ENCODE peak calls at places on chromosomes 2 and 18, in ten cellular contexts. K is prostate gland, G is mucosa of descending colon, X is endothelial cell, Z is IMR-90, N is neural crest cell, R is pancreas, E is fibroblast of lung, T is astrocyte, F is NB4. L is an unnamed sample.

GRCh38 chr2:202104286-202104870 is 31.3 kb downstream of the KIAA2012 start:
- DNase-seq in R (peak), E (peak), T (no peak), F (peak), Z (peak), N (peak), G (no peak), X (peak), K (no peak), L (peak)

GRCh38 chr2:232588680-232589585 is 38.4 kb downstream of the EIF4E2 start:
- DNase-seq in X (no peak), T (peak), K (peak), G (peak), F (no peak), R (peak), N (no peak), Z (peak), E (peak), L (peak)

GRCh38 chr2:72211777-72212515 is 64.3 kb upstream of the CYP26B1 start:
- DNase-seq in F (no peak), R (no peak), Z (peak), T (peak), K (no peak), N (no peak), X (no peak), G (no peak), E (peak), L (peak)

GRCh38 chr2:142822190-142822589 is 55.3 kb upstream of the KYNU start:
- DNase-seq in N (no peak), E (no peak), Z (no peak), G (no peak), K (no peak), R (no peak), F (no peak), X (no peak), T (no peak), L (no peak)

GRCh38 chr2:218218409-218219185 is 1.6 kb downstream of the ARPC2 start:
- DNase-seq in Z (no peak), N (no peak), K (peak), G (no peak), R (no peak), E (no peak), T (no peak), X (no peak), F (peak), L (no peak)

GRCh38 chr2:168671932-168672331 is 130.5 kb upstream of the NOSTRIN start:
- DNase-seq in T (peak), N (no peak), X (no peak), F (no peak), E (peak), G (no peak), Z (peak), R (no peak), K (no peak), L (no peak)

GRCh38 chr2:168064011-168064998 is 183.1 kb downstream of the STK39 start:
- DNase-seq in R (no peak), N (no peak), G (no peak), X (no peak), F (no peak), Z (no peak), T (no peak), K (no peak), E (no peak), L (no peak)

GRCh38 chr2:235793163-235793752 is 299.4 kb downstream of the AGAP1 start:
- DNase-seq in K (no peak), T (no peak), F (peak), G (no peak), N (peak), Z (peak), E (no peak), X (peak), R (peak), L (peak)

GRCh38 chr2:181165199-181165868 is 184.9 kb downstream of the UBE2E3 start:
- DNase-seq in K (no peak), X (no peak), G (no peak), R (no peak), E (no peak), N (no peak), Z (no peak), F (no peak), T (no peak), L (no peak)

GRCh38 chr2:171706152-171706803 is 19.0 kb downstream of the DYNC1I2 start:
- DNase-seq in T (no peak), R (no peak), N (no peak), G (no peak), E (peak), K (no peak), X (no peak), F (peak), Z (peak), L (peak)

GRCh38 chr2:98465456-98466201 is 21.0 kb downstream of the INPP4A start:
- DNase-seq in Z (peak), X (no peak), R (peak), T (peak), F (peak), K (no peak), E (peak), G (peak), N (no peak), L (peak)

GRCh38 chr2:222264791-222265320 is 33.9 kb downstream of the PAX3 start:
- DNase-seq in G (no peak), K (no peak), E (no peak), Z (no peak), F (no peak), X (no peak), T (no peak), N (no peak), R (no peak), L (peak)

GRCh38 chr2:60739156-60739555 is 16.9 kb upstream of the PAPOLG start:
- DNase-seq in E (no peak), F (no peak), G (no peak), K (no peak), T (no peak), Z (no peak), R (no peak), X (no peak), N (no peak), L (no peak)

GRCh38 chr18:58552057-58552461 is 76.8 kb downstream of the ALPK2 start:
- DNase-seq in T (peak), E (no peak), G (no peak), Z (peak), X (no peak), R (no peak), K (peak), N (no peak), F (no peak), L (no peak)

GRCh38 chr2:215138466-215138865 is at the start of gene ABCA12:
- DNase-seq in E (no peak), R (no peak), X (no peak), G (no peak), N (no peak), T (no peak), F (no peak), K (no peak), Z (no peak), L (no peak)

GRCh38 chr2:212548459-212548815 is 9.8 kb upstream of the ERBB4 start:
- DNase-seq in F (no peak), K (no peak), Z (peak), E (peak), G (no peak), R (no peak), T (peak), X (peak), N (peak), L (peak)

GRCh38 chr2:101238930-101239759 is 13.5 kb upstream of the CNOT11 start:
- DNase-seq in Z (no peak), X (no peak), K (peak), T (no peak), G (no peak), E (no peak), R (no peak), N (no peak), F (no peak), L (no peak)

GRCh38 chr2:72676341-72677025 is 149.3 kb downstream of the EXOC6B start:
- DNase-seq in E (no peak), T (peak), F (no peak), K (no peak), G (no peak), R (no peak), X (no peak), Z (peak), N (no peak), L (peak)

GRCh38 chr2:218295029-218295428 is 2.7 kb upstream of the TMBIM1 start:
- DNase-seq in R (no peak), K (peak), Z (no peak), G (no peak), X (no peak), N (no peak), F (no peak), E (no peak), T (no peak), L (no peak)

DNA sequence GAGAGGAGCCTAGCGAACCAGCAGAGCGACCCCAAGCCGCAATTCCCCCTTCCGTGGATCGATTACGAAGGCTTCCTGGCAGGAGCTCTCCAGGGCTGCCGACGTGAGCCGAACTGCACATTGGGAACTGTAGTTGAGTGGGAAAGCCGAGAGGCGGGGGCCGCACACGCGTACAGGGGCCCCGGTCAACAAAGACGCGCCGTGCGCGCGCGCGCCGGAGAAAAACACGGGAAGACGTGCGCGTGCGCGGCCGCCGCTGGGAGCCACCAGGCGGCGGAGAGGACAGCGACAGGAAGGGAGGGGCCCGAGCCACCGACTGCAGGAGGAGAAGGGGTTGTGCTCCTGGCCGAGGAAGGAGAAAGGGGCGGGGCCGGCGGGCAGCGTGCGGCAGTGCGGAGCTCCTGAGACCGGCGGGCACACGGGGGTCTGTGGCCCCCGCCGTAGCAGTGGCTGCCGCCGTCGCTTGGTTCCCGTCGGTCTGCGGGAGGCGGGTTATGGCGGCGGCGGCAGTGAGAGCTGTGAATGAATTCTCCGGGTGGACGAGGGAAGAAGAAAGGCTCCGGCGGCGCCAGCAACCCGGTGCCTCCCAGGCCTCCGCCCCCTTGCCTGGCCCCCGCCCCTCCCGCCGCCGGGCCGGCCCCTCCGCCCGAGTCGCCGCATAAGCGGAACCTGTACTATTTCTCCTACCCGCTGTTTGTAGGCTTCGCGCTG is at the start of gene SPAST:
- DNase-seq in K (peak), R (peak), Z (peak), N (peak), T (peak), G (peak), X (peak), E (peak), F (peak), L (peak)
- TF ChIP-seq CTCF in K (peak), R (peak), Z (peak), N (peak), T (no peak), G (peak), X (peak), E (peak), F (no peak), L (peak)

GRCh38 chr2:85221291-85221690 is 88.1 kb downstream of the TCF7L1 start:
- DNase-seq in Z (peak), R (no peak), N (no peak), K (no peak), G (no peak), X (no peak), T (no peak), F (no peak), E (peak), L (peak)
- TF ChIP-seq CTCF in Z (no peak), R (no peak), N (no peak), K (no peak), G (no peak), X (no peak), T (no peak), F (no peak), E (no peak), L (peak)

DNA sequence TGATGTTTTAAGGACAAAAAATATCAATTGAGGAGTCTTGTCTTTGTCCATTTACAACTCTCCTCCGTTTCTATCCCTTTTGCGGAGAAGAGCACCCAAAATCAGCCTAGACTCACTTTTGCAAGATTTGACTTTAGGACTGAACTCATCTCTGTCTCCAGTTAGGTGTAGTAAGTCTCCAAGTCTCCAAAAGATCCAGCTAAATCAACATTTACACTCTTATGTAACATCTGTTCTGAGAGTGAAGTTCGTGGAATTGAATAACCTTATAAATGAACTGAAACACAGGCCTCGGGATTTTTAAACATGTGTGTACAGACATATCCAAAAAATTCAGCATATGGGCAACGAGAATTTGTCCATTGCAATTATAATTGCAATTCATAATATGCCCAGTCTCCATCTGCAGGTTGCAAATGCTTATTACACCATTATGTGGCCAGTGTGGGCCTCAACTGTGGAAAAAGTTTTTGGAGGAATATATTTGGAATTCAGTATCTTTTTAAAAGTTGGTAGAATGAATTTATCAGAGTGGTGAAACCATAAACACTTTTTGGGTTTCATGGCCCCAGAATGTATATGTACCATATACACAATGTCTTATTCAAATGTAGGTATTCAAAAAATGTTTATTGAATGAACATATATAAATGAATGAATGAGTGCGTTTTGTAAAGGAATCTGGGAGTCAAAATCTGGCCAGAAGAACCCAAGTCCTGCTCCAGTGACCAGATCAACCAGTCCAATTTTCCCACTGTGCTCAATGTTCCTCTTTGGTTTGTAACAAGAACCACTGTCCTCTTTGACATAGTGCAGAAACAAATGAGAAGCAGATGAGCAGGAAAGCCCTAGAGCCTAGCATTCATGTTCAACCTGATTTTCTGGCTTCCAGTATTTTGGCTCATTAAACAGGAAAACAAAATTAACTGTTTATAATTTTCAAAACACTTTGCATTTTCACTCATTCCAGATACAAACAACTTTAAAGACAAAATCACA is 23.5 kb downstream of the FAM124B start:
- DNase-seq in K (no peak), T (no peak), R (no peak), F (no peak), N (no peak), Z (no peak), G (no peak), X (no peak), E (no peak), L (no peak)
- TF ChIP-seq CTCF in K (no peak), T (peak), R (no peak), F (no peak), N (peak), Z (peak), G (no peak), X (no peak), E (peak), L (peak)

GRCh38 chr2:230924092-230924469 is 961 bp downstream of the GPR55 start:
- DNase-seq in G (no peak), T (no peak), K (no peak), N (no peak), X (no peak), R (no peak), E (no peak), F (no peak), Z (no peak), L (no peak)

GRCh38 chr2:230921806-230922595 is 3.0 kb downstream of the GPR55 start:
- DNase-seq in G (no peak), N (no peak), R (no peak), E (no peak), K (no peak), F (no peak), T (no peak), Z (no peak), X (no peak), L (no peak)

GRCh38 chr2:230924470-230925341 is at the start of gene GPR55:
- DNase-seq in Z (no peak), T (no peak), N (no peak), E (no peak), K (no peak), G (no peak), R (no peak), F (peak), X (peak), L (no peak)

GRCh38 chr2:230925443-230925878 is 419 bp upstream of the GPR55 start:
- DNase-seq in K (no peak), F (peak), X (no peak), E (no peak), R (no peak), G (no peak), N (no peak), Z (no peak), T (no peak), L (no peak)

DNA sequence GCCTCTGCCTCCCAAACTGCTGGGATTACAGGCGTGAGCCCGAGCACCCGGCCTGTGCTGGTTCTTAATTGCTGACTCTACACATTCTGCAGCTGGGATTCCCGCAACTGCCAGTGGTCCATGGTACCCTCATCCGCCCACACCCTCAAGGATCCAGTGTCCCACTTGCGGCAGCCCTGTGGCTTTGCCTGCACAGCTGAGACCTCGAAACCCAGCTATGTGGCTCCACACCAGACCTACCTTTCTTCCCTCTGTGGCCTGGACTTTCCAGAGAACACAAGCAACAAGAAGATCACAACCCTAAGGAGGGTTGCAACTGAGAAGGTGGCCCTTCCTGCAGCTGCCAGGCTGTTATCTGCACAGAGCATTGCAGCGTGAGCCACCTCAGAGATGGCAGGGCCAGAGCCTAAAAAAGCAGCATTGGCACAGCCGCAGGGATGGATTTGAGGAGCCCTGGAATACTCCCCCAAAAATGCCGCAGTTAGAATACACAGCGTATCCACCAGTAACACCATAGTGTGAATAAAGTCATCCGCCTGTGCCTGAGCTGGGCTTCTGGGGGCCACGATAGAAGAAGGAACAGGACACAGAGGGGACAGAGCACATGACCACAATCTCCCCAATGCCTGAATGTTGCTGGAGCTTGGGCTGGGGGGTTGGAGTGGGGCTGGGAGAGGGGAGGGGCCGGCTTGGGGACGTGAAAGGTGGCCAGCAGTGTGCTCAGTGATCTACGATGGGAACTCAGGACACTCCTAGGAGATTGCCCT is 1.9 kb downstream of the GPR55 start:
- DNase-seq in K (no peak), Z (no peak), T (no peak), N (no peak), R (no peak), F (no peak), E (no peak), X (no peak), G (no peak), L (no peak)
- TF ChIP-seq CTCF in K (no peak), Z (no peak), T (no peak), N (no peak), R (no peak), F (no peak), E (no peak), X (no peak), G (no peak), L (no peak)

DNA sequence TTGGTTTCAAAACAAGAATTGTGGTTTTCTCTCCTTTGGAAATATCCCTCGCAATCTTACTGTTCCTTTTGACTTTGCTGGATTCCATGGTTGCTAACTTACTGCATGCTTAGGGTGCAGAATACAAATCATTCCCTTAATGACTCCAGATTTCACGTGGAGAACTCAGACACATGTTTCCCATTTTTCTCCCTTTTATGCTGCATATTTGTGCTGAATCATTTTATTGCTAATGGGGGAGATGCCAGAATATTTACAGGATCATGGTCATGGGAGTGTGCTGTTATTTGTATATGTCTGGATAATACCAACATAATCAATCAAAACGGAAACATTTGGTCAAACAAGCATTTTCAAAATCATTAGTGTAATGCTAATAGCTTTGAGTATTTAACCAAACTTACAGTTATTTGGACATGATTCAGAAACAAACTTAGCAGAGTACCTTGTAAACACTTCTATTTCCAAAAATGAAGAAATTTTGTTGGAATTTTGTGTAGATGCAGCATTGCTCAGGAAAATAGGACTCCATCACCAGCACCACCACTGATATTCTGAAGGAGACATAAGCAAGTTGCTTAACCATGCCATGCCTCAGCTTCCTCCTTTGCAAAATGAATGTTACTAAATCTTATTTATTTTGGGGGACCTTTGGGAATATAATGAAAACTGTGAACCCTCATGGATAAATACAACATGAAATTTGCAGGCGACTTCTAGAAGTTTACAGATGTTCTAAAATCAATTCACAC is 122.5 kb upstream of the RND3 start:
- DNase-seq in R (no peak), T (peak), E (peak), N (no peak), G (no peak), K (no peak), F (no peak), X (no peak), Z (peak), L (peak)
- TF ChIP-seq CTCF in R (no peak), T (no peak), E (no peak), N (no peak), G (no peak), K (no peak), F (no peak), X (no peak), Z (no peak), L (no peak)

GRCh38 chr18:78589916-78590437 is 389.6 kb upstream of the SALL3 start:
- DNase-seq in G (no peak), X (no peak), Z (no peak), N (no peak), R (no peak), T (no peak), F (no peak), E (no peak), K (no peak), L (no peak)
- TF ChIP-seq CTCF in G (no peak), X (no peak), Z (no peak), N (no peak), R (no peak), T (no peak), F (no peak), E (no peak), K (no peak), L (no peak)